ENCODE peak calls at places on chromosomes 2 and 18, in six cellular contexts. I is astrocyte, R is cardiac fibroblast, Z is left cardiac atrium, N is fibroblast of gingiva, V is Calu3. O is an unnamed sample.
A peak's percentile ranks its signal among the peaks of the same experiment; 100 is the strongest.

GRCh38 chr2:111111101-111111755 is 9.5 kb upstream of the BCL2L11 start:
- DNase-seq in I (no peak), R (no peak), Z (no peak), N (no peak), V (no peak), O (no peak)

GRCh38 chr18:78242307-78242643 is 737.3 kb upstream of the SALL3 start:
- DNase-seq in I (no peak), R (peak; percentile 69), Z (peak; percentile 52), N (no peak), V (no peak), O (no peak)

GRCh38 chr2:238947243-238947760 is 99.4 kb downstream of the TWIST2 start:
- DNase-seq in I (no peak), R (no peak), Z (no peak), N (no peak), V (no peak), O (no peak)

GRCh38 chr2:168457177-168457905 is 1.3 kb downstream of the CERS6 start:
- DNase-seq in I (no peak), R (peak; percentile 7), Z (no peak), N (no peak), V (no peak), O (no peak)

GRCh38 chr2:240164586-240164985 is 24.1 kb upstream of the OTOS start:
- DNase-seq in I (no peak), R (no peak), Z (no peak), N (no peak), V (no peak), O (no peak)

GRCh38 chr2:23760746-23761145 is 166.2 kb downstream of the ATAD2B start:
- DNase-seq in I (peak; percentile 39), R (peak; percentile 79), Z (no peak), N (peak; percentile 66), V (no peak), O (peak; percentile 43)

GRCh38 chr18:28003451-28003850 is 173.5 kb downstream of the CDH2 start:
- DNase-seq in I (peak; percentile 41), R (peak; percentile 47), Z (no peak), N (peak; percentile 46), V (no peak), O (no peak)

GRCh38 chr2:145764631-145765030 is 1244.7 kb upstream of the ZEB2 start:
- DNase-seq in I (no peak), R (peak; percentile 90), Z (peak; percentile 58), N (peak; percentile 79), V (no peak), O (no peak)

GRCh38 chr2:57479994-57480393 is 566.6 kb upstream of the VRK2 start:
- DNase-seq in I (no peak), R (no peak), Z (no peak), N (no peak), V (no peak), O (no peak)

GRCh38 chr2:71547616-71548285 is 94.4 kb downstream of the DYSF start:
- DNase-seq in I (no peak), R (no peak), Z (peak; percentile 8), N (no peak), V (no peak), O (no peak)

GRCh38 chr18:22378672-22379282 is 38.9 kb downstream of the CTAGE1 start:
- DNase-seq in I (no peak), R (peak; percentile 41), Z (peak; percentile 40), N (peak; percentile 12), V (peak; percentile 63), O (peak; percentile 56)

GRCh38 chr2:38866773-38867443 is 8.8 kb downstream of the DHX57 start:
- DNase-seq in I (no peak), R (no peak), Z (no peak), N (no peak), V (peak; percentile 39), O (no peak)

GRCh38 chr2:228628682-228629081 is 447.2 kb upstream of the SPHKAP start:
- DNase-seq in I (no peak), R (peak; percentile 35), Z (no peak), N (no peak), V (no peak), O (no peak)

GRCh38 chr2:146623771-146624170 is 1221.1 kb upstream of the ACVR2A start:
- DNase-seq in I (peak; percentile 67), R (peak; percentile 28), Z (no peak), N (peak; percentile 65), V (no peak), O (no peak)

GRCh38 chr2:219912530-219912929 is 285.1 kb downstream of the SLC4A3 start:
- DNase-seq in I (peak; percentile 66), R (peak; percentile 40), Z (no peak), N (peak; percentile 31), V (no peak), O (no peak)

GRCh38 chr2:43218221-43218549 is 8.2 kb downstream of the ZFP36L2 start:
- DNase-seq in I (no peak), R (no peak), Z (no peak), N (peak; percentile 44), V (no peak), O (no peak)

GRCh38 chr18:12293831-12294230 is 14.2 kb upstream of the TUBB6 start:
- DNase-seq in I (no peak), R (no peak), Z (no peak), N (no peak), V (no peak), O (no peak)

GRCh38 chr2:179179719-179180118 is 84.9 kb downstream of the SESTD1 start:
- DNase-seq in I (no peak), R (no peak), Z (no peak), N (no peak), V (no peak), O (no peak)

GRCh38 chr2:228689049-228689448 is 507.6 kb upstream of the SPHKAP start:
- DNase-seq in I (no peak), R (peak; percentile 19), Z (no peak), N (peak; percentile 9), V (no peak), O (peak; percentile 8)

GRCh38 chr2:108297436-108298141 is 8.9 kb downstream of the SULT1C2 start:
- DNase-seq in I (peak; percentile 74), R (no peak), Z (no peak), N (no peak), V (peak; percentile 7), O (no peak)

GRCh38 chr2:38505779-38506178 is 96.9 kb downstream of the HNRNPLL start:
- DNase-seq in I (peak; percentile 9), R (peak; percentile 74), Z (peak; percentile 71), N (peak; percentile 69), V (no peak), O (no peak)

GRCh38 chr18:58993260-58993659 is 128.6 kb downstream of the ZNF532 start:
- DNase-seq in I (peak; percentile 93), R (peak; percentile 94), Z (no peak), N (peak; percentile 88), V (no peak), O (no peak)

GRCh38 chr18:31736630-31737029 is 24.1 kb downstream of the SLC25A52 start:
- DNase-seq in I (no peak), R (no peak), Z (no peak), N (no peak), V (no peak), O (peak; percentile 29)

O was measured in NAMALWA.